ENCODE peak calls at places on chromosomes 12 and 14, in four cellular contexts. S, O, Q and U are unnamed samples.

GRCh38 chr14:20681348-20682126 is 2.8 kb upstream of the RNASE4 start:
- DNase-seq in O (peak; percentile 86), S (peak; percentile 97), Q (peak; percentile 95), U (peak; percentile 87)

GRCh38 chr12:125015680-125016310 is 22.4 kb downstream of the BRI3BP start:
- DNase-seq in Q (no peak), O (no peak), S (no peak), U (no peak)

GRCh38 chr14:71388862-71389261 is 481.6 kb downstream of the PCNX1 start:
- DNase-seq in Q (no peak), O (no peak), S (peak; percentile 61), U (peak; percentile 29)

GRCh38 chr14:95548328-95548929 is 13.6 kb downstream of the GLRX5 start:
- DNase-seq in S (no peak), Q (no peak), O (no peak), U (no peak)

GRCh38 chr12:126384029-126384564 is 1318.9 kb downstream of the AACS start:
- DNase-seq in Q (no peak), O (no peak), S (no peak), U (no peak)

GRCh38 chr12:58443273-58443980 is 476.9 kb downstream of the LRIG3 start:
- DNase-seq in S (peak; percentile 59), Q (no peak), O (no peak), U (no peak)

GRCh38 chr12:31224768-31225448 is 101.0 kb downstream of the SINHCAF start:
- DNase-seq in O (no peak), Q (no peak), S (no peak), U (no peak)

GRCh38 chr14:99505089-99505488 is 23.9 kb downstream of the CCNK start:
- DNase-seq in Q (no peak), O (no peak), S (no peak), U (no peak)

GRCh38 chr12:52044284-52044983 is 6.8 kb upstream of the NR4A1 start:
- DNase-seq in S (no peak), Q (no peak), O (peak; percentile 91), U (no peak)

GRCh38 chr12:132807295-132808222 is 21.1 kb downstream of the GOLGA3 start:
- DNase-seq in S (no peak), O (no peak), Q (no peak), U (no peak)

GRCh38 chr14:102824832-102825231 is 47.6 kb downstream of the TRAF3 start:
- DNase-seq in S (peak; percentile 85), Q (peak; percentile 15), O (no peak), U (peak; percentile 71)

GRCh38 chr14:24274101-24274543 is 2.7 kb upstream of the RABGGTA start:
- DNase-seq in O (peak; percentile 63), S (peak; percentile 78), Q (no peak), U (peak; percentile 99)

GRCh38 chr14:55734731-55735130 is 154.7 kb downstream of the KTN1 start:
- DNase-seq in S (no peak), O (no peak), Q (no peak), U (no peak)
- H3K4me1 ChIP-seq in S (peaks cover 12% of the 10 kb centered on the region), O (peaks cover 13% of the 10 kb centered on the region), Q (peaks cover 3% of the 10 kb centered on the region), U (no peaks in the 10 kb centered on the region)

GRCh38 chr14:21999400-21999799 is 325.8 kb upstream of the OR4E1 start:
- DNase-seq in O (no peak), Q (no peak), S (peak; percentile 10), U (no peak)

GRCh38 chr14:21995332-21995731 is 321.7 kb upstream of the OR4E1 start:
- DNase-seq in O (no peak), Q (no peak), S (no peak), U (no peak)

GRCh38 chr14:21993837-21994236 is 320.2 kb upstream of the OR4E1 start:
- DNase-seq in S (no peak), O (no peak), Q (no peak), U (no peak)

GRCh38 chr14:21993070-21993469 is 319.5 kb upstream of the OR4E1 start:
- DNase-seq in S (no peak), O (no peak), Q (no peak), U (no peak)

GRCh38 chr14:21997300-21997699 is 323.7 kb upstream of the OR4E1 start:
- DNase-seq in Q (no peak), O (no peak), S (peak; percentile 62), U (peak; percentile 45)
- H3K27ac ChIP-seq in Q (no peak overlapping the region), O (no peak overlapping the region), S (no peak overlapping the region), U (no peak overlapping the region)

GRCh38 chr12:15172423-15172822 is 48.8 kb downstream of the RERG start:
- DNase-seq in O (no peak), S (no peak), Q (no peak), U (no peak)
- TF ChIP-seq CTCF in O (no peak), S (no peak), Q (no peak), U (no peak)

GRCh38 chr12:79380402-79380801 is 310.4 kb downstream of the PAWR start:
- DNase-seq in S (no peak), Q (no peak), O (no peak), U (no peak)
- H3K4me1 ChIP-seq in S (peaks cover 3% of the 10 kb centered on the region), Q (no peaks in the 10 kb centered on the region), O (no peaks in the 10 kb centered on the region), U (no peaks in the 10 kb centered on the region)

GRCh38 chr12:66072135-66072534 is 58.4 kb downstream of the LLPH start:
- DNase-seq in S (no peak), Q (no peak), O (no peak), U (no peak)
- H3K27ac ChIP-seq in S (no peak overlapping the region), Q (no peak overlapping the region), O (no peak overlapping the region), U (no peak overlapping the region)

DNA sequence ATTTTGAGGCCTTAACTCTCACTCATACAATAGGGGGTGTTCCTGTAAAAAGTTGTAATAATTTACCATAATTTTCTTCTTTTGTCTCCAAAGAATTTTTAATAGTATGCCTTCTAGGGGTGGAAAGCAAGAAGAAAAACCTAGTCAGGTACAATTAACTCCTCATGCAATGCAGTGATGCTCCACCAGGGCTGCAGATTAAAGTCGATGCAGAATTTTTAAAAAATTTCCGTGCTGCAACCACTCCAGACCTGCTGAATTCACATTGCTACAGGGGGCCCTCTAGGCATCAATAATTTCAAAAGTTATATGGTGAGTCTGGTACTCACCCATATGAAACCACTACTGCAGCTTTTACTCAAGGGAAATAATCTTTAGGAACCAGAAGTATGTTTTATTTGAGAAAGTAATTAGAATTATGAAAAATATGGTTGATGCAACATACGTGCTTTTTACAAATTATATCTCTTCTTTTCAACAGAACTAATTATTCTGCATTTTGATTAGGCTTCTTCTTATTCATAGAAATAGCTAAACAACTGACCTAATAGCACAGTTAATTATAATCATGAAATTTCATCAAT is 353.2 kb downstream of the BCAT1 start:
- DNase-seq in S (no peak), Q (no peak), O (no peak), U (no peak)
- TF ChIP-seq CTCF in S (peak; percentile 31), Q (peak; percentile 63), O (no peak), U (peak; percentile 50)